ENCODE peak calls at places on chromosomes 3 and 15, in ten cellular contexts. One of them, this sample, is unnamed.
A peak's percentile ranks its signal among the peaks of the same experiment; 100 is the strongest.

GRCh38 chr3:156230291-156230900 is 110.0 kb downstream of the KCNAB1 start:
- DNase-seq in effector memory CD4-positive, alpha-beta T cell: no peak
- DNase-seq in ovary: no peak
- DNase-seq in RWPE1: no peak
- DNase-seq in GM23248: peak; percentile 13
- DNase-seq in endodermal cell: no peak
- DNase-seq in pancreas: no peak
- DNase-seq in AG04450: no peak
- DNase-seq in esophagus squamous epithelium: no peak
- DNase-seq in PC-3: peak; percentile 30
- DNase-seq in this sample: no peak

GRCh38 chr3:184789314-184789998 is 22.5 kb upstream of the VPS8 start:
- DNase-seq in effector memory CD4-positive, alpha-beta T cell: no peak
- DNase-seq in ovary: no peak
- DNase-seq in RWPE1: no peak
- DNase-seq in GM23248: no peak
- DNase-seq in endodermal cell: peak; percentile 36
- DNase-seq in pancreas: peak; percentile 56
- DNase-seq in AG04450: no peak
- DNase-seq in esophagus squamous epithelium: no peak
- DNase-seq in PC-3: no peak
- DNase-seq in this sample: no peak

GRCh38 chr3:184239221-184239620 is 9.5 kb downstream of the ALG3 start:
- DNase-seq in effector memory CD4-positive, alpha-beta T cell: no peak
- DNase-seq in ovary: no peak
- DNase-seq in RWPE1: no peak
- DNase-seq in GM23248: no peak
- DNase-seq in endodermal cell: no peak
- DNase-seq in pancreas: no peak
- DNase-seq in AG04450: no peak
- DNase-seq in esophagus squamous epithelium: no peak
- DNase-seq in PC-3: no peak
- DNase-seq in this sample: no peak

GRCh38 chr15:32866486-32867312 is 148.9 kb downstream of the GREM1 start:
- DNase-seq in effector memory CD4-positive, alpha-beta T cell: no peak
- DNase-seq in ovary: no peak
- DNase-seq in RWPE1: no peak
- DNase-seq in GM23248: peak; percentile 56
- DNase-seq in endodermal cell: no peak
- DNase-seq in pancreas: no peak
- DNase-seq in AG04450: no peak
- DNase-seq in esophagus squamous epithelium: no peak
- DNase-seq in PC-3: no peak
- DNase-seq in this sample: no peak

GRCh38 chr15:90762109-90762508 is 45.0 kb downstream of the BLM start:
- DNase-seq in effector memory CD4-positive, alpha-beta T cell: no peak
- DNase-seq in ovary: peak; percentile 18
- DNase-seq in RWPE1: no peak
- DNase-seq in GM23248: peak; percentile 93
- DNase-seq in endodermal cell: peak; percentile 49
- DNase-seq in pancreas: no peak
- DNase-seq in AG04450: no peak
- DNase-seq in esophagus squamous epithelium: no peak
- DNase-seq in PC-3: no peak
- DNase-seq in this sample: no peak

GRCh38 chr3:56748663-56749231 is 53.0 kb downstream of the ARHGEF3 start:
- DNase-seq in effector memory CD4-positive, alpha-beta T cell: no peak
- DNase-seq in ovary: no peak
- DNase-seq in RWPE1: no peak
- DNase-seq in GM23248: no peak
- DNase-seq in endodermal cell: no peak
- DNase-seq in pancreas: peak; percentile 60
- DNase-seq in AG04450: no peak
- DNase-seq in esophagus squamous epithelium: no peak
- DNase-seq in PC-3: no peak
- DNase-seq in this sample: no peak

GRCh38 chr3:101724329-101725191 is at the start of gene CEP97:
- DNase-seq in effector memory CD4-positive, alpha-beta T cell: peak; percentile 79
- DNase-seq in ovary: peak; percentile 86
- DNase-seq in RWPE1: peak; percentile 82
- DNase-seq in GM23248: peak; percentile 97
- DNase-seq in endodermal cell: peak; percentile 96
- DNase-seq in pancreas: peak; percentile 81
- DNase-seq in AG04450: peak; percentile 68
- DNase-seq in esophagus squamous epithelium: peak; percentile 66
- DNase-seq in PC-3: peak; percentile 96
- DNase-seq in this sample: peak; percentile 70

GRCh38 chr3:101155828-101156227 is 162.6 kb upstream of the ABI3BP start:
- DNase-seq in effector memory CD4-positive, alpha-beta T cell: no peak
- DNase-seq in ovary: no peak
- DNase-seq in RWPE1: no peak
- DNase-seq in GM23248: no peak
- DNase-seq in endodermal cell: no peak
- DNase-seq in pancreas: no peak
- DNase-seq in AG04450: no peak
- DNase-seq in esophagus squamous epithelium: no peak
- DNase-seq in PC-3: no peak
- DNase-seq in this sample: no peak

GRCh38 chr3:33030802-33031201 is 66.1 kb downstream of the GLB1 start:
- DNase-seq in effector memory CD4-positive, alpha-beta T cell: peak; percentile 27
- DNase-seq in ovary: no peak
- DNase-seq in RWPE1: no peak
- DNase-seq in GM23248: no peak
- DNase-seq in endodermal cell: no peak
- DNase-seq in pancreas: no peak
- DNase-seq in AG04450: no peak
- DNase-seq in esophagus squamous epithelium: no peak
- DNase-seq in PC-3: no peak
- DNase-seq in this sample: no peak

GRCh38 chr15:69530234-69530633 is 77.6 kb downstream of the RPLP1 start:
- DNase-seq in effector memory CD4-positive, alpha-beta T cell: no peak
- DNase-seq in ovary: no peak
- DNase-seq in RWPE1: no peak
- DNase-seq in GM23248: no peak
- DNase-seq in endodermal cell: peak; percentile 33
- DNase-seq in pancreas: no peak
- DNase-seq in AG04450: no peak
- DNase-seq in esophagus squamous epithelium: no peak
- DNase-seq in PC-3: no peak
- DNase-seq in this sample: no peak

GRCh38 chr3:123071581-123071980 is 4.8 kb downstream of the PDIA5 start:
- DNase-seq in effector memory CD4-positive, alpha-beta T cell: no peak
- DNase-seq in ovary: no peak
- DNase-seq in RWPE1: no peak
- DNase-seq in GM23248: no peak
- DNase-seq in endodermal cell: peak; percentile 38
- DNase-seq in pancreas: no peak
- DNase-seq in AG04450: no peak
- DNase-seq in esophagus squamous epithelium: no peak
- DNase-seq in PC-3: no peak
- DNase-seq in this sample: no peak

GRCh38 chr3:123070471-123070870 is 3.6 kb downstream of the PDIA5 start:
- DNase-seq in effector memory CD4-positive, alpha-beta T cell: no peak
- DNase-seq in ovary: no peak
- DNase-seq in RWPE1: no peak
- DNase-seq in GM23248: no peak
- DNase-seq in endodermal cell: peak; percentile 43
- DNase-seq in pancreas: no peak
- DNase-seq in AG04450: no peak
- DNase-seq in esophagus squamous epithelium: no peak
- DNase-seq in PC-3: no peak
- DNase-seq in this sample: no peak

GRCh38 chr3:123071146-123071545 is 4.3 kb downstream of the PDIA5 start:
- DNase-seq in effector memory CD4-positive, alpha-beta T cell: no peak
- DNase-seq in ovary: no peak
- DNase-seq in RWPE1: no peak
- DNase-seq in GM23248: peak; percentile 37
- DNase-seq in endodermal cell: peak; percentile 84
- DNase-seq in pancreas: no peak
- DNase-seq in AG04450: no peak
- DNase-seq in esophagus squamous epithelium: no peak
- DNase-seq in PC-3: no peak
- DNase-seq in this sample: no peak

GRCh38 chr3:123072564-123072963 is 5.7 kb downstream of the PDIA5 start:
- DNase-seq in effector memory CD4-positive, alpha-beta T cell: no peak
- DNase-seq in ovary: no peak
- DNase-seq in RWPE1: no peak
- DNase-seq in GM23248: no peak
- DNase-seq in endodermal cell: no peak
- DNase-seq in pancreas: no peak
- DNase-seq in AG04450: no peak
- DNase-seq in esophagus squamous epithelium: no peak
- DNase-seq in PC-3: no peak
- DNase-seq in this sample: no peak

DNA sequence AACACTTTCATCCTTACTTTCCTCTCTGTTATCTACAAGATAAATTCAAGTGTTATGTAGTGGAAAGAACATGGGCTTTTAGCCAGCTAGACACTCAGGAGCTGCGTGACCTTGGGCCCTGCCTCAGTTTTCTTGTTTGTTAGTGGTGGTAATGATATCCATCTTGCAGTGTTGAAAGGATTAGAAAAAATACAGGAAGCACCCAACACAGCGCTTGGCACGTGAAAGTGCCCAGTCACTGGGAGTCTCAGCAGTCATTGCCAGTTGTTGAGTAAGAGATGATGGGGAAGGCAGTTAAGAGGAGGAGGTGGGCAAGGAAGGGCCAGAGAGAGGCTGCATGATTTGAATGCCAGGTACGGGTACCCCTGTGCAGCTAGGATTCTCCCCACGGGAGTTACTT is 5.3 kb downstream of the PDIA5 start:
- DNase-seq in effector memory CD4-positive, alpha-beta T cell: no peak
- DNase-seq in ovary: no peak
- DNase-seq in RWPE1: no peak
- DNase-seq in GM23248: peak; percentile 41
- DNase-seq in endodermal cell: peak; percentile 39
- DNase-seq in pancreas: peak; percentile 32
- DNase-seq in AG04450: no peak
- DNase-seq in esophagus squamous epithelium: no peak
- DNase-seq in PC-3: no peak
- DNase-seq in this sample: no peak
- H3K27ac ChIP-seq in effector memory CD4-positive, alpha-beta T cell: no peak overlapping the region
- H3K27ac ChIP-seq in ovary: peak overlapping the region; percentile 52
- H3K27ac ChIP-seq in RWPE1: no peak overlapping the region
- H3K27ac ChIP-seq in GM23248: no peak overlapping the region
- H3K27ac ChIP-seq in endodermal cell: no peak overlapping the region
- H3K27ac ChIP-seq in pancreas: no peak overlapping the region
- H3K27ac ChIP-seq in AG04450: no peak overlapping the region
- H3K27ac ChIP-seq in esophagus squamous epithelium: peak overlapping the region; percentile 60
- H3K27ac ChIP-seq in PC-3: no peak overlapping the region
- H3K27ac ChIP-seq in this sample: no peak overlapping the region

DNA sequence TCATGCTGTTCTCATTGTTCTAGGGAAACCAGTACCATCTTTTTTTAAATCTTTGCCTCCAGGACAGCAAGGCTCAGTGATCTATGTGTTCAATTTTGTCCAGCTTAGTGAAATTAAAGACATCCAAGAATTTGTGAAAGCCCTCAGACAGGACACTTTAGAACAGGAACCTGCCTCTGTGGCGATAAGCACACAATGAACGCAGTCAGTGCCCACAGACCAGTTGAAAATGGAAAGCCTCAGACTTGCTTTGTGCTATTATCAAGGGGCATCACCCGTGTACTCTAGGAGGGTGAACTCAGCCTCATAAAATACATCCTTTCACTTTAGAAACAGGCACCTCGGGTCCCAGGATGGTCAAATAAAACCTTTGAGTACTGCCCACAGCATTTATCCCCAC is 20.1 kb downstream of the EID1 start:
- DNase-seq in effector memory CD4-positive, alpha-beta T cell: no peak
- DNase-seq in ovary: no peak
- DNase-seq in RWPE1: no peak
- DNase-seq in GM23248: no peak
- DNase-seq in endodermal cell: no peak
- DNase-seq in pancreas: no peak
- DNase-seq in AG04450: no peak
- DNase-seq in esophagus squamous epithelium: no peak
- DNase-seq in PC-3: no peak
- DNase-seq in this sample: no peak
- H3K27ac ChIP-seq in effector memory CD4-positive, alpha-beta T cell: no peak overlapping the region
- H3K27ac ChIP-seq in ovary: no peak overlapping the region
- H3K27ac ChIP-seq in RWPE1: no peak overlapping the region
- H3K27ac ChIP-seq in GM23248: no peak overlapping the region
- H3K27ac ChIP-seq in endodermal cell: peak overlapping the region; percentile 93
- H3K27ac ChIP-seq in pancreas: no peak overlapping the region
- H3K27ac ChIP-seq in AG04450: no peak overlapping the region
- H3K27ac ChIP-seq in esophagus squamous epithelium: peak overlapping the region; percentile 70
- H3K27ac ChIP-seq in PC-3: no peak overlapping the region
- H3K27ac ChIP-seq in this sample: no peak overlapping the region

DNA sequence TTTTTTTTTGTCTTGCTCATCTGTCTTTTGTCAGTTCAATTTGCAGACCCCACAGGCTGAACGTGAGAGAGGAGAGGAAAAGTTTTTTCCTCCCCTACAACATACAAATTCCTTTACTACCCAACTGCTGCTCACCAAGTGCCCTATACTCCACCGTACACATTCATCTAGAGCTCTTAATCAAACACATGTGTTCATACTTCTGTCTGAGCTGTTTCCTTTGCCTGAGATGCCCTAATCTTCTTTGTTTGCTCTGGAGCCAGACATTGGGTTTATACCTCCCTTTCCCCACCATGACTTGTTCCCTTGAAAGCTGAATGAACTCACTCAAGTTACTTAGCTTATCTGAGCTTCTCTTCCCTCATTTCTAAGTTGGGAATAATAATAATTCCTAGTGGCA is 122.7 kb upstream of the RASGRP1 start:
- DNase-seq in effector memory CD4-positive, alpha-beta T cell: no peak
- DNase-seq in ovary: no peak
- DNase-seq in RWPE1: no peak
- DNase-seq in GM23248: peak; percentile 62
- DNase-seq in endodermal cell: no peak
- DNase-seq in pancreas: no peak
- DNase-seq in AG04450: no peak
- DNase-seq in esophagus squamous epithelium: no peak
- DNase-seq in PC-3: no peak
- DNase-seq in this sample: no peak
- H3K27ac ChIP-seq in effector memory CD4-positive, alpha-beta T cell: peak overlapping the region; percentile 63
- H3K27ac ChIP-seq in ovary: no peak overlapping the region
- H3K27ac ChIP-seq in RWPE1: no peak overlapping the region
- H3K27ac ChIP-seq in GM23248: no peak overlapping the region
- H3K27ac ChIP-seq in endodermal cell: no peak overlapping the region
- H3K27ac ChIP-seq in pancreas: no peak overlapping the region
- H3K27ac ChIP-seq in AG04450: no peak overlapping the region
- H3K27ac ChIP-seq in esophagus squamous epithelium: no peak overlapping the region
- H3K27ac ChIP-seq in PC-3: no peak overlapping the region
- H3K27ac ChIP-seq in this sample: no peak overlapping the region

DNA sequence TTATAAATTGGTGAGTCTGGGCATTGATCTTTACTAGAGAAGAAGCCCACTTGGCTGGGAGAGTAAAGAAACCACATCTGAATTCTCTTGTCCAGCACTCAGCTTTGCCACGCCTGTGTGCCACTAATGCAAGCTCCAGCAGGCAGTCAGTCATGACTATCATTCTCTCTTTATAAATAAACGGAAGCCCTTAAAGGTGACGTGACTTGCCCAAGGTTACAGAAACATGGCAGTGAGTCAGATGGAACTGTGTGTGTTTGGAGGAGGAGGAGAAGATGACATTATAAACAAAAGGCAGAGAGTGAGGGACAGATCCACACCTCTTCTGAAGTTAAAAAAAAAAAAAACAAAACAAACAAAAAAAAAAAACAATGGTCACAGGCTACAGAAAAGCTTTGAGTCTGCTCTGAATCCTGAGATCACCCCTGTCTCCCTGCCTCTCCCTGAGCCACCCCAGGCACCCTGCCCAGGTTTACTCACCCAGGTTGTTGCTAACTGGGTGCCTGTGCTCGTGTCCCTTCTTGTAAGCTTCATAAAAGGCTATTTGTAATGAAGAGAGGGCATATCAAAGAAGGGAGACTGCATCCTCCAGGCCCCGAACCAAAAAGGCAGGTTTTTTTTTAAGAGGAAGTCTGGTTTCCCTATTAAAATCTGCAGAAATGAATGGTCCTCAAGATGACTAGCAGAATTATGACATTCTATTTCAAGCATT is 119.7 kb upstream of the PHLDB2 start:
- DNase-seq in effector memory CD4-positive, alpha-beta T cell: no peak
- DNase-seq in ovary: no peak
- DNase-seq in RWPE1: peak; percentile 66
- DNase-seq in GM23248: peak; percentile 86
- DNase-seq in endodermal cell: no peak
- DNase-seq in pancreas: peak; percentile 41
- DNase-seq in AG04450: no peak
- DNase-seq in esophagus squamous epithelium: no peak
- DNase-seq in PC-3: peak; percentile 96
- DNase-seq in this sample: peak; percentile 98
- H3K27ac ChIP-seq in effector memory CD4-positive, alpha-beta T cell: no peak overlapping the region
- H3K27ac ChIP-seq in ovary: no peak overlapping the region
- H3K27ac ChIP-seq in RWPE1: peak overlapping the region; percentile 86
- H3K27ac ChIP-seq in GM23248: peak overlapping the region; percentile 47
- H3K27ac ChIP-seq in endodermal cell: no peak overlapping the region
- H3K27ac ChIP-seq in pancreas: peak overlapping the region; percentile 0
- H3K27ac ChIP-seq in AG04450: no peak overlapping the region
- H3K27ac ChIP-seq in esophagus squamous epithelium: peak overlapping the region; percentile 84
- H3K27ac ChIP-seq in PC-3: peak overlapping the region; percentile 74
- H3K27ac ChIP-seq in this sample: peak overlapping the region; percentile 94